ENCODE peak calls at places on chromosomes 3 and 15, in four cellular contexts. X is SK-N-SH, A is WTC11, D is K562. V is an unnamed sample.

GRCh38 chr3:183210862-183211341 is 42.2 kb upstream of the B3GNT5 start:
- DNase-seq in X (no peak), A (no peak), D (no peak), V (no peak)

GRCh38 chr3:11835028-11835639 is 11.6 kb downstream of the TAMM41 start:
- DNase-seq in X (peak; percentile 44), A (no peak), D (no peak), V (no peak)

GRCh38 chr3:140903196-140903595 is 38.4 kb upstream of the SLC25A36 start:
- DNase-seq in X (no peak), A (no peak), D (no peak), V (no peak)

GRCh38 chr3:11716576-11717250 is 73.0 kb upstream of the VGLL4 start:
- DNase-seq in X (no peak), A (no peak), D (no peak), V (no peak)

GRCh38 chr15:84910928-84911623 is 26.6 kb downstream of the SLC28A1 start:
- DNase-seq in X (no peak), A (no peak), D (no peak), V (no peak)

GRCh38 chr3:25508433-25508832 is 80.4 kb downstream of the RARB start:
- DNase-seq in X (no peak), A (no peak), D (no peak), V (no peak)

GRCh38 chr15:40793216-40793989 is 13.5 kb upstream of the ZFYVE19 start:
- DNase-seq in X (no peak), A (no peak), D (no peak), V (no peak)

GRCh38 chr3:32216172-32216783 is 22.2 kb upstream of the CMTM8 start:
- DNase-seq in X (no peak), A (no peak), D (no peak), V (no peak)

GRCh38 chr3:51283421-51283820 is 101.7 kb upstream of the MANF start:
- DNase-seq in X (no peak), A (no peak), D (no peak), V (no peak)

GRCh38 chr3:127406309-127407025 is 118.6 kb upstream of the PRR20G start:
- DNase-seq in X (peak; percentile 41), A (no peak), D (peak; percentile 67), V (no peak)

GRCh38 chr3:159796744-159797143 is 191.9 kb upstream of the IL12A start:
- DNase-seq in X (no peak), A (no peak), D (no peak), V (no peak)

GRCh38 chr15:68584704-68585573 is 6.1 kb downstream of the CORO2B start:
- DNase-seq in X (no peak), A (no peak), D (no peak), V (no peak)

GRCh38 chr15:72353266-72353665 is 22.5 kb downstream of the HEXA start:
- DNase-seq in X (no peak), A (no peak), D (no peak), V (no peak)

GRCh38 chr3:196569003-196569516 is 600 bp downstream of the FBXO45 start:
- DNase-seq in X (no peak), A (peak; percentile 62), D (peak; percentile 45), V (no peak)

GRCh38 chr15:74776851-74777768 is 4.8 kb upstream of the CSK start:
- DNase-seq in X (peak; percentile 54), A (peak; percentile 56), D (no peak), V (peak; percentile 86)

GRCh38 chr3:28891485-28891884 is 389.4 kb upstream of the RBMS3 start:
- DNase-seq in X (no peak), A (no peak), D (no peak), V (no peak)

GRCh38 chr3:181660337-181660736 is 51.4 kb upstream of the SOX2 start:
- DNase-seq in X (no peak), A (no peak), D (no peak), V (no peak)

GRCh38 chr3:41126961-41127360 is 72.3 kb upstream of the CTNNB1 start:
- DNase-seq in X (no peak), A (no peak), D (no peak), V (no peak)

GRCh38 chr15:36790891-36791290 is 211.5 kb downstream of the CDIN1 start:
- DNase-seq in X (no peak), A (no peak), D (no peak), V (no peak)

GRCh38 chr3:43316783-43317460 is 30.6 kb downstream of the SNRK start:
- DNase-seq in X (no peak), A (no peak), D (no peak), V (no peak)

GRCh38 chr3:47577583-47578118 is 1.0 kb downstream of the CSPG5 start:
- DNase-seq in X (peak; percentile 73), A (no peak), D (no peak), V (no peak)

GRCh38 chr3:186427627-186428026 is 65.6 kb upstream of the DGKG start:
- DNase-seq in X (peak; percentile 34), A (no peak), D (no peak), V (no peak)

GRCh38 chr3:159733194-159733860 is 255.3 kb upstream of the IL12A start:
- DNase-seq in X (no peak), A (no peak), D (no peak), V (no peak)

GRCh38 chr3:179056326-179056725 is 15.3 kb downstream of the ZMAT3 start:
- DNase-seq in X (no peak), A (no peak), D (no peak), V (no peak)

GRCh38 chr3:114623420-114624046 is 329.7 kb downstream of the TIGIT start:
- DNase-seq in X (no peak), A (no peak), D (no peak), V (no peak)
- TF ChIP-seq USF1 in X (no peak), A (no peak), D (no peak), V (no peak)

DNA sequence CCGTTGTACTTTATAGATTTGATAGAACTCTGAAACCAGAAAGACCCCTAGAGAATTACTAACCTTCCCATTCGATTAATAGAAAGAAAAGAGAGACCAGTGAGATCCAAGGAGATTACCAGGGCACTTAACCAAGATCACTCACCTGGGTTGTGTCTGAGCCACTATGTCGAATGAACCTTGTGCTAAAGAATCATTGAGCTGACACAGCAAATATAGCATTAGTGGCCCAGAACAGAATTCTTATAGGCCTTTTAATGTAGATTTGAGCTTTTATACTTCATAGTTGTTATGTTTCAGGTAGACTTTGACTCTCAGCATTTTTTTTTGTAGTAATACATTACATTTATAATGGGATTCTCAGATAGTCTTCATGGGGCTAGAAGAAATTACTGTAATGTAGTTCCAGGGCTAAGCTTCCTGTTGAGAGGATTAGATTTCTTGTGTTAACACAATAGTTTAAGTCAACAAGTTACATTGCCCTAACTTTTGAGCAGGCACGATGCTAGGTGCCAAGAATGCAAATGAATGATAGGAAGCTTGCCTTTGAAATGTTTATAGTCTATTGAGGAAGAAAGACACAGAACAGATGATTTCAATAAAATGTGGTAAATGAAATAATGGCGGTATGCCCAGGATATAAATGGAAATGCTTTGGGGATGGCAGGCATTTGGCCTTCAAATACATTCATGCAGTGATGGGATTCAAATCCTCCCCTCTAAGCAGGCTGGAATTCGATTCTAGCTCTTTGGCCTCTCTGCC is 24.4 kb upstream of the ABHD10 start:
- DNase-seq in X (no peak), A (no peak), D (no peak), V (no peak)
- TF ChIP-seq USF1 in X (no peak), A (no peak), D (no peak), V (no peak)

DNA sequence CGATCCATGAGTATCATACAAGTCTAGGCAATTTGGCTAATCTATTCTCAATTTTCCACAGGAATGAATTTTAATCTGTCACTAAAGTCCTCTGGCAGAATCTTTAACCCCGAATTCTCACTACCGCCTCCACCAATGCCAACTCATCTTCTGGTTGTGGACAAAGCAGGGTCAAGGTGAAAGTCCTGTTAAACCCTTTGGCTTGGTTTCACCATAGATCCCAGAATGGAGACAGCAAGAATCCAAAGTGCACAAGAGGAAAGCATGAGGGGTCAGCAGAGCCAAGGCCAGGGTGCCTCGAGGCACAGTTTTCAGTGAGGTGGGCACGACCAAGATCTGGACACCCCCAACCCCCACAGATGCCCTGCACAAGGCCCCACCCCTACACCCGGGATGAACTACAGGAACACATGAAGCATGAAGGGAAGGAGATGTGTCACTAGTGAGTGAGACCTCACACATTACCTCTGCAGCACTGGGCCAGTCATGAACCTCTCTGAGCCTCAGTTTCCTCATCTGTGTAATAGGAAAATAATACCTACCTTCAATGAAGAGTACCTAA is 466.2 kb downstream of the EPHB1 start:
- DNase-seq in X (no peak), A (no peak), D (no peak), V (no peak)
- TF ChIP-seq USF1 in X (no peak), A (no peak), D (no peak), V (no peak)

GRCh38 chr15:77035584-77035983 is 35.3 kb downstream of the TSPAN3 start:
- DNase-seq in X (peak; percentile 27), A (no peak), D (no peak), V (no peak)

GRCh38 chr15:77033417-77033728 is 37.5 kb downstream of the TSPAN3 start:
- DNase-seq in X (no peak), A (no peak), D (no peak), V (no peak)

GRCh38 chr15:77033729-77034619 is 36.9 kb downstream of the TSPAN3 start:
- DNase-seq in X (peak; percentile 22), A (peak; percentile 6), D (no peak), V (no peak)

GRCh38 chr15:77035999-77036471 is 34.9 kb downstream of the TSPAN3 start:
- DNase-seq in X (peak; percentile 18), A (no peak), D (no peak), V (no peak)

GRCh38 chr15:77034620-77035467 is 36.1 kb downstream of the TSPAN3 start:
- DNase-seq in X (peak; percentile 78), A (peak; percentile 83), D (peak; percentile 53), V (no peak)
- TF ChIP-seq USF1 in X (no peak), A (no peak), D (peak; percentile 32), V (no peak)

DNA sequence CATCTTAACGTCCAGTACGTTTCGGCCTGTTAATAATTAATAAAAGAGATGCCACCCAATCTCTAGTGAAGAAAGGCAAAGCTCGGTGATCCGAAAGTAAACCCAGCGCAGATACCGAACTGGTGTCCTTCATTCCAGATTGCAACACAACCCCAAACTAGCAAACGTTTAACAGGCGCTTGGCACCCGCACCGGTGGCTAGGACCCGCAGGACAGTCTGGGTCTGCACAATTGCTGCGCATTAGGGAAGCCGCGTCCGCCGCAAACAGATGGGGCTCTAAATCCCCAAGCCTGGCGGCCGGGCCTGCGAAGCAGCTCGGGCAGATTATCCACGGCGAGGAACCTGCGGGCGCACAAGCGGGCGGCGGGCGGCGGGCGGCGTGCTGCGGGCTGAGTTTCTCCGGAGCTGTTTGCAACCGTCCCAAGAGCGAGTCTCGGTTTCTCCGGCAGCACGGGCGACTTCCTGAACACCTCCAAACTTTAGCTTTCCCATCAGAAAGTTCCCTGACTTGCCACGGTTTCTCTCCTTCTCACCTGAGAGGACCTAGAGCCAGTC is 112.1 kb upstream of the ICE2 start:
- DNase-seq in X (peak; percentile 73), A (peak; percentile 71), D (no peak), V (no peak)
- TF ChIP-seq USF1 in X (no peak), A (no peak), D (no peak), V (no peak)

DNA sequence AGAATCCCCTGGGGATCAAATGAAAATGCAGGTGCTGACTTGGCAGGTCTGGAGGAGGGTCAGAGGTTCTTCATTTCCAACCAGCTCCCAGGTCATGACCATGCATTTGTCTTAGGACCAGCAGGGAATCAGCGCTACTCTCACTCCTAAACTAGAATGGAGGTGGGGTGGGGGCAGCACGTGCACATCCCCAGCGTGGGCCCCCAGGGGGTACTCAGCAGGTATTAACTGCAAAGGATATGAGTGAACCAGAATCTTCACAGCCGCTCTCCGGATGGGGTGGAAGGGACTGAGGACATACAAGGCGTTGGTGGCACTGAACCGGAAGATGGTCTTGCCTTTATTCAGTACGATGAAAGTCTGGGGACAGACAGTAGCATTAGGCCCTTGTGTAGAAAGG is 19.4 kb downstream of the SCN5A start:
- DNase-seq in X (no peak), A (no peak), D (no peak), V (no peak)
- TF ChIP-seq USF1 in X (no peak), A (no peak), D (no peak), V (no peak)